ENCODE peak calls at places on chromosomes 13 and 19, in four cellular contexts. Y is NCI-H774, Z is AG08395, M is non-pigmented ciliary epithelial cell. E is an unnamed sample.

GRCh38 chr13:46077260-46077659 is 24.7 kb upstream of the ZC3H13 start:
- DNase-seq in Z (no peak), Y (no peak), M (no peak), E (no peak)

GRCh38 chr19:45151821-45152503 is 8.8 kb downstream of the NKPD1 start:
- DNase-seq in Y (no peak), M (no peak), Z (no peak), E (no peak)

GRCh38 chr19:17260842-17261325 is 3.7 kb downstream of the USHBP1 start:
- DNase-seq in M (no peak), Z (peak; percentile 89), Y (peak; percentile 81), E (peak; percentile 93)

GRCh38 chr13:30002577-30002976 is 152.2 kb upstream of the UBL3 start:
- DNase-seq in M (peak; percentile 49), Z (peak; percentile 62), Y (no peak), E (no peak)

GRCh38 chr13:37027639-37028038 is 27.1 kb downstream of the EXOSC8 start:
- DNase-seq in Y (no peak), M (no peak), Z (no peak), E (no peak)

GRCh38 chr19:15426485-15427349 is 7.9 kb upstream of the AKAP8L start:
- DNase-seq in M (no peak), Z (no peak), Y (no peak), E (peak; percentile 53)

GRCh38 chr19:17424743-17425365 is 5.0 kb downstream of the MVB12A start:
- DNase-seq in Y (no peak), M (no peak), Z (no peak), E (peak; percentile 84)

GRCh38 chr13:90968510-90968909 is 379.0 kb upstream of the MIR17HG start:
- DNase-seq in M (no peak), Y (no peak), Z (no peak), E (peak; percentile 28)

E was measured in SJCRH30.